ENCODE peak calls at places on chromosomes 12 and 14, in ten cellular contexts. A, X, F, U, J, O, W, T, L and D are unnamed samples.

GRCh38 chr14:96120392-96120791 is 81.2 kb downstream of the C14orf132 start:
- DNase-seq in A (no peak), X (no peak), F (no peak), U (no peak), J (no peak), O (no peak), W (no peak), T (no peak), L (no peak), D (no peak)

GRCh38 chr12:113248046-113248825 is 27.0 kb downstream of the TPCN1 start:
- DNase-seq in A (no peak), X (no peak), F (no peak), U (no peak), J (no peak), O (no peak), W (no peak), T (no peak), L (no peak), D (no peak)

GRCh38 chr12:115916910-115917668 is 360.4 kb downstream of the MED13L start:
- DNase-seq in A (peak; percentile 72), X (peak; percentile 69), F (peak; percentile 12), U (no peak), J (peak; percentile 74), O (peak; percentile 93), W (peak; percentile 79), T (peak; percentile 37), L (peak; percentile 61), D (peak; percentile 70)

GRCh38 chr14:75578786-75579781 is 664 bp downstream of the FLVCR2 start:
- DNase-seq in A (no peak), X (no peak), F (no peak), U (peak; percentile 37), J (peak; percentile 46), O (peak; percentile 19), W (peak; percentile 15), T (peak; percentile 30), L (no peak), D (no peak)

GRCh38 chr14:59547310-59547709 is 29.3 kb downstream of the CCDC175 start:
- DNase-seq in A (no peak), X (no peak), F (no peak), U (no peak), J (no peak), O (no peak), W (no peak), T (no peak), L (no peak), D (no peak)

GRCh38 chr12:50112456-50113218 is 601 bp downstream of the COX14 start:
- DNase-seq in A (no peak), X (no peak), F (no peak), U (peak; percentile 27), J (peak; percentile 22), O (no peak), W (no peak), T (peak; percentile 45), L (peak; percentile 8), D (no peak)

GRCh38 chr12:118058881-118059644 is 1.9 kb downstream of the WSB2 start:
- DNase-seq in A (no peak), X (no peak), F (peak; percentile 65), U (peak; percentile 49), J (no peak), O (no peak), W (no peak), T (no peak), L (peak; percentile 10), D (no peak)

GRCh38 chr12:76688627-76689026 is 75.3 kb upstream of the ZDHHC17 start:
- DNase-seq in A (no peak), X (no peak), F (no peak), U (no peak), J (no peak), O (no peak), W (no peak), T (no peak), L (no peak), D (no peak)

GRCh38 chr14:49363926-49364751 is 222.0 kb downstream of the RPS29 start:
- DNase-seq in A (no peak), X (no peak), F (no peak), U (no peak), J (no peak), O (no peak), W (peak; percentile 2), T (no peak), L (no peak), D (no peak)

GRCh38 chr14:90444077-90444696 is 47.4 kb downstream of the CALM1 start:
- DNase-seq in A (no peak), X (no peak), F (peak; percentile 67), U (no peak), J (peak; percentile 10), O (no peak), W (no peak), T (no peak), L (no peak), D (no peak)

GRCh38 chr14:52380294-52380693 is 66.2 kb downstream of the PTGER2 start:
- DNase-seq in A (no peak), X (no peak), F (peak; percentile 79), U (no peak), J (no peak), O (no peak), W (no peak), T (no peak), L (no peak), D (no peak)

GRCh38 chr12:87756111-87756510 is 273.1 kb downstream of the C12orf50 start:
- DNase-seq in A (no peak), X (no peak), F (peak; percentile 100), U (no peak), J (no peak), O (no peak), W (no peak), T (no peak), L (no peak), D (no peak)

GRCh38 chr12:90253674-90254181 is 545.1 kb upstream of the ATP2B1 start:
- DNase-seq in A (peak; percentile 26), X (peak; percentile 12), F (peak; percentile 75), U (peak; percentile 87), J (no peak), O (peak; percentile 17), W (peak; percentile 47), T (peak; percentile 39), L (no peak), D (peak; percentile 9)

GRCh38 chr12:113891167-113891692 is 74.9 kb downstream of the RBM19 start:
- DNase-seq in A (no peak), X (no peak), F (no peak), U (no peak), J (no peak), O (no peak), W (no peak), T (no peak), L (no peak), D (no peak)

GRCh38 chr14:90721619-90722305 is 94.5 kb downstream of the TTC7B start:
- DNase-seq in A (no peak), X (no peak), F (peak; percentile 68), U (no peak), J (no peak), O (no peak), W (no peak), T (no peak), L (no peak), D (no peak)

GRCh38 chr12:130775953-130776856 is 60.1 kb upstream of the RIMBP2 start:
- DNase-seq in A (peak; percentile 38), X (no peak), F (peak; percentile 85), U (peak; percentile 80), J (no peak), O (peak; percentile 57), W (peak; percentile 83), T (peak; percentile 29), L (no peak), D (peak; percentile 22)

GRCh38 chr12:1539135-1539534 is 55.2 kb downstream of the FBXL14 start:
- DNase-seq in A (no peak), X (no peak), F (no peak), U (no peak), J (no peak), O (no peak), W (no peak), T (no peak), L (no peak), D (no peak)

GRCh38 chr12:56801661-56802622 is 38.8 kb downstream of the HSD17B6 start:
- DNase-seq in A (no peak), X (no peak), F (no peak), U (no peak), J (no peak), O (no peak), W (no peak), T (no peak), L (no peak), D (no peak)

GRCh38 chr14:104383088-104383805 is 196.3 kb upstream of the C14orf180 start:
- DNase-seq in A (no peak), X (no peak), F (no peak), U (no peak), J (no peak), O (no peak), W (no peak), T (no peak), L (no peak), D (no peak)

GRCh38 chr12:12024958-12025682 is 45.6 kb upstream of the BCL2L14 start:
- DNase-seq in A (no peak), X (no peak), F (no peak), U (no peak), J (peak; percentile 49), O (no peak), W (no peak), T (no peak), L (no peak), D (peak; percentile 42)

GRCh38 chr12:26524862-26525465 is 308.0 kb downstream of the ITPR2 start:
- DNase-seq in A (no peak), X (no peak), F (peak; percentile 55), U (peak; percentile 28), J (no peak), O (peak; percentile 53), W (no peak), T (no peak), L (no peak), D (no peak)

GRCh38 chr12:56029666-56030293 is 8.9 kb downstream of the IKZF4 start:
- DNase-seq in A (no peak), X (peak; percentile 42), F (peak; percentile 66), U (peak; percentile 63), J (peak; percentile 27), O (peak; percentile 50), W (no peak), T (peak; percentile 28), L (no peak), D (peak; percentile 22)

GRCh38 chr14:62001988-62002387 is 239.8 kb downstream of the SNAPC1 start:
- DNase-seq in A (no peak), X (no peak), F (no peak), U (no peak), J (no peak), O (no peak), W (no peak), T (no peak), L (no peak), D (no peak)

GRCh38 chr12:32566663-32567634 is 112.2 kb upstream of the DNM1L start:
- DNase-seq in A (no peak), X (no peak), F (peak; percentile 45), U (no peak), J (no peak), O (no peak), W (no peak), T (no peak), L (no peak), D (no peak)

GRCh38 chr14:106843951-106844483 is 1317.6 kb downstream of the TMEM121 start:
- DNase-seq in A (no peak), X (peak; percentile 18), F (no peak), U (no peak), J (peak; percentile 69), O (no peak), W (no peak), T (peak; percentile 19), L (no peak), D (no peak)

GRCh38 chr14:104422301-104423223 is 157.0 kb upstream of the C14orf180 start:
- DNase-seq in A (no peak), X (no peak), F (no peak), U (no peak), J (peak; percentile 73), O (no peak), W (peak; percentile 37), T (no peak), L (no peak), D (no peak)

GRCh38 chr12:34033628-34034296 is 11.5 kb downstream of the ALG10 start:
- DNase-seq in A (no peak), X (no peak), F (peak; percentile 35), U (peak; percentile 36), J (no peak), O (no peak), W (no peak), T (no peak), L (no peak), D (no peak)

GRCh38 chr14:91171291-91171690 is 57.4 kb downstream of the DGLUCY start:
- DNase-seq in A (no peak), X (no peak), F (no peak), U (no peak), J (no peak), O (no peak), W (no peak), T (peak; percentile 65), L (no peak), D (no peak)